ENCODE peak calls at places on chromosomes 13 and 19, in eight cellular contexts. O is OCI-LY7, F is tibial nerve, Q is A549, N is B cell, W is cardiac fibroblast, G is fibroblast of the aortic adventitia, Y is HFFc6. B is an unnamed sample.

GRCh38 chr19:50551713-50552187 is 16.5 kb downstream of the LRRC4B start:
- DNase-seq in G (no peak), N (no peak), Y (no peak), F (no peak), O (no peak), W (peak), Q (no peak), B (no peak)

GRCh38 chr13:95235199-95235726 is 66.0 kb downstream of the ABCC4 start:
- DNase-seq in O (no peak), Y (no peak), Q (no peak), N (no peak), G (no peak), W (peak), F (no peak), B (no peak)

GRCh38 chr19:42287017-42287825 is 14.7 kb upstream of the PRR19 start:
- DNase-seq in G (no peak), Y (no peak), F (no peak), Q (no peak), N (peak), O (no peak), W (no peak), B (no peak)

GRCh38 chr13:58619396-58620113 is 988.0 kb downstream of the PCDH17 start:
- DNase-seq in Q (no peak), F (no peak), W (no peak), N (no peak), G (no peak), Y (no peak), O (no peak), B (no peak)

GRCh38 chr19:43623889-43624670 is 4.7 kb upstream of the ZNF428 start:
- DNase-seq in W (no peak), N (no peak), O (no peak), Q (peak), F (no peak), Y (no peak), G (no peak), B (no peak)

GRCh38 chr13:36904219-36904618 is 15.8 kb downstream of the SMAD9 start:
- DNase-seq in O (no peak), F (no peak), W (no peak), G (no peak), N (no peak), Q (no peak), Y (no peak), B (no peak)

GRCh38 chr19:13983213-13983889 is 22.8 kb downstream of the RFX1 start:
- DNase-seq in G (no peak), F (no peak), Q (no peak), W (no peak), N (peak), O (peak), Y (no peak), B (no peak)

GRCh38 chr13:28684257-28684656 is 25.3 kb downstream of the POMP start:
- DNase-seq in G (no peak), Y (no peak), W (no peak), N (no peak), F (no peak), Q (no peak), O (no peak), B (no peak)

GRCh38 chr19:31518216-31518615 is 169.0 kb upstream of the TSHZ3 start:
- DNase-seq in W (no peak), G (no peak), O (no peak), Y (no peak), N (no peak), F (no peak), Q (no peak), B (no peak)

GRCh38 chr19:12770922-12771321 is 4.4 kb downstream of the HOOK2 start:
- DNase-seq in Q (no peak), G (no peak), F (no peak), Y (no peak), N (no peak), O (no peak), W (no peak), B (no peak)

GRCh38 chr19:51368366-51369282 is at the start of gene CLDND2:
- DNase-seq in F (no peak), W (no peak), N (peak), Q (no peak), G (no peak), O (peak), Y (no peak), B (no peak)

GRCh38 chr19:44303976-44304568 is 753 bp downstream of the ZNF235 start:
- DNase-seq in W (no peak), Q (peak), Y (peak), G (no peak), N (no peak), F (no peak), O (peak), B (peak)

GRCh38 chr13:33352520-33352919 is 67.0 kb upstream of the STARD13 start:
- DNase-seq in O (no peak), F (no peak), W (no peak), G (no peak), Y (no peak), N (no peak), Q (no peak), B (no peak)

GRCh38 chr13:101523154-101523669 is 70.7 kb downstream of the ITGBL1 start:
- DNase-seq in G (no peak), Q (no peak), Y (no peak), F (no peak), W (no peak), N (no peak), O (no peak), B (no peak)

GRCh38 chr13:46775385-46776065 is 21.4 kb downstream of the ESD start:
- DNase-seq in G (no peak), O (no peak), Y (no peak), N (no peak), W (no peak), Q (no peak), F (no peak), B (no peak)

GRCh38 chr19:31066385-31066784 is 282.9 kb downstream of the TSHZ3 start:
- DNase-seq in W (peak), G (no peak), Q (peak), O (no peak), Y (peak), F (peak), N (no peak), B (no peak)

GRCh38 chr13:38176664-38177063 is 173.0 kb upstream of the UFM1 start:
- DNase-seq in N (no peak), W (no peak), Y (no peak), F (no peak), Q (no peak), G (no peak), O (no peak), B (no peak)

GRCh38 chr19:11729586-11729985 is 9.2 kb downstream of the ZNF823 start:
- DNase-seq in W (no peak), O (no peak), Y (no peak), F (no peak), Q (no peak), N (no peak), G (no peak), B (no peak)

GRCh38 chr13:92483894-92484293 is 742.7 kb upstream of the GPC6 start:
- DNase-seq in N (no peak), O (no peak), Y (no peak), F (no peak), W (no peak), G (no peak), Q (no peak), B (no peak)

GRCh38 chr19:18065173-18065495 is 21.6 kb downstream of the IL12RB1 start:
- DNase-seq in F (no peak), O (no peak), W (no peak), Y (no peak), N (no peak), Q (no peak), G (no peak), B (no peak)

GRCh38 chr13:100542546-100543156 is 45.9 kb downstream of the GGACT start:
- DNase-seq in Q (peak), O (peak), N (peak), G (peak), F (no peak), Y (peak), W (peak), B (peak)

GRCh38 chr13:47723898-47724297 is 277.2 kb downstream of the SUCLA2 start:
- DNase-seq in Q (no peak), Y (no peak), G (no peak), N (no peak), O (no peak), W (no peak), F (no peak), B (no peak)

GRCh38 chr19:28046932-28047331 is 1166.0 kb downstream of the UQCRFS1 start:
- DNase-seq in G (no peak), O (no peak), N (no peak), W (no peak), Q (no peak), F (no peak), Y (no peak), B (no peak)

GRCh38 chr19:28239270-28239669 is 973.7 kb downstream of the UQCRFS1 start:
- DNase-seq in O (peak), G (peak), F (no peak), N (no peak), W (peak), Y (no peak), Q (no peak), B (no peak)

GRCh38 chr13:31433756-31434155 is 234.0 kb downstream of the B3GLCT start:
- DNase-seq in F (no peak), O (no peak), Y (no peak), G (peak), W (no peak), N (no peak), Q (no peak), B (no peak)

GRCh38 chr13:39481493-39481892 is 121.5 kb downstream of the LHFPL6 start:
- DNase-seq in Y (no peak), N (no peak), O (no peak), W (no peak), F (no peak), G (peak), Q (no peak), B (no peak)

GRCh38 chr13:95603887-95604533 is 40.5 kb downstream of the DZIP1 start:
- DNase-seq in G (peak), W (peak), Q (peak), O (no peak), F (no peak), Y (no peak), N (no peak), B (no peak)

GRCh38 chr13:111622051-111622531 is 301.6 kb downstream of the TEX29 start:
- DNase-seq in N (no peak), O (no peak), G (no peak), Q (no peak), W (no peak), F (no peak), Y (no peak), B (no peak)

GRCh38 chr19:15125232-15126067 is 18.2 kb downstream of the SYDE1 start:
- DNase-seq in W (peak), N (peak), O (peak), G (peak), F (peak), Y (peak), Q (peak), B (peak)

GRCh38 chr19:40233811-40234389 is 7.4 kb upstream of the CCNP start:
- DNase-seq in Y (no peak), W (no peak), G (no peak), O (no peak), N (no peak), Q (no peak), F (no peak), B (no peak)

GRCh38 chr19:40236026-40236355 is 9.5 kb upstream of the CCNP start:
- DNase-seq in F (no peak), O (no peak), W (no peak), Y (no peak), N (no peak), Q (no peak), G (no peak), B (no peak)

GRCh38 chr19:40234429-40235237 is 8.1 kb upstream of the CCNP start:
- DNase-seq in W (no peak), N (no peak), O (no peak), Q (no peak), G (no peak), F (no peak), Y (no peak), B (no peak)

GRCh38 chr19:40236366-40236765 is 9.9 kb upstream of the CCNP start:
- DNase-seq in W (no peak), G (no peak), O (no peak), Q (no peak), Y (no peak), F (no peak), N (no peak), B (no peak)

DNA sequence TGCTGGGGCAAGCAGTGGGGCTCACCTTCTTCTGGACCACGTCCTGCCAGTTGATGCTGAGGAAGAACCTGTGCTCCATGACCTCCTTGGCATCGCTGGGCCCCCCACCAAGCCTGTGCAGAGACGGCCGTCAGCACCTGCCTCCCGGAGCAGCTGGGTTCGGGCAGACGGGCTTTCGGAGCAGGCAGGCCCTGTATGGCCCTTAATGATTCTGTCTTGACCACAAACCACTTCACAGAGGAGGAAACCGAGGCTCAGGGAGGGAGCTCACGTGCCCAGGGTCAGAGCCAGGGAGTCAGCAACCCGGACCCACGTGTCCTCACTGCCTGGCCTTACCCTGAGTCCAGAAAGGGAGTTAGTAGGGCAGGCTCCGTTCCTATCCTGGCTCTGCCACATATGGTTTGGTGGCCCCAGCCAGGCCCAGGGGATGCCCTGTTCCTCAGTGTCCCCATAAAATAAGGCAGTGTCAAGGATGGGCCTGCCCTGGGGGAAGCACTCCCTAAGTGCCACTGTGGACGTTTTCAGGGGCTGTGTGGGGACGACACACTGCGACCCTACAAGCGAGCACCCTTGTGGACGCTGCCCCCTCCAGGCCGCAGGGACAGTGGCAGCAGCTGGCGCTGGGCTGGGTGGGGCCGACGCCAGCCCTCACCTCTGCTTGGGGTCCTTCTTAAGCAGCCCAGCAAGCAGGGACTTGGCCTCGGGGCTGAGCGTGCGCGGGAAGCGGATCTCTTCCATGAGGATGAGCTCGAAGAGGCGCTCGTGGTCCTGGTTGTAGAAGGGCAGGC is 8.9 kb upstream of the CCNP start:
- DNase-seq in Q (no peak), O (no peak), N (no peak), Y (no peak), W (no peak), G (no peak), F (no peak), B (no peak)
- TF ChIP-seq CTCF in Q (peak), O (peak), N (no peak), Y (peak), W (peak), G (no peak), F (no peak), B (no peak)

GRCh38 chr13:113995051-113995601 is 21.2 kb upstream of the C13orf46 start:
- DNase-seq in O (no peak), N (no peak), W (no peak), G (no peak), F (no peak), Y (no peak), Q (no peak), B (no peak)
- TF ChIP-seq CTCF in O (no peak), N (no peak), W (no peak), G (no peak), F (no peak), Y (no peak), Q (no peak), B (no peak)

DNA sequence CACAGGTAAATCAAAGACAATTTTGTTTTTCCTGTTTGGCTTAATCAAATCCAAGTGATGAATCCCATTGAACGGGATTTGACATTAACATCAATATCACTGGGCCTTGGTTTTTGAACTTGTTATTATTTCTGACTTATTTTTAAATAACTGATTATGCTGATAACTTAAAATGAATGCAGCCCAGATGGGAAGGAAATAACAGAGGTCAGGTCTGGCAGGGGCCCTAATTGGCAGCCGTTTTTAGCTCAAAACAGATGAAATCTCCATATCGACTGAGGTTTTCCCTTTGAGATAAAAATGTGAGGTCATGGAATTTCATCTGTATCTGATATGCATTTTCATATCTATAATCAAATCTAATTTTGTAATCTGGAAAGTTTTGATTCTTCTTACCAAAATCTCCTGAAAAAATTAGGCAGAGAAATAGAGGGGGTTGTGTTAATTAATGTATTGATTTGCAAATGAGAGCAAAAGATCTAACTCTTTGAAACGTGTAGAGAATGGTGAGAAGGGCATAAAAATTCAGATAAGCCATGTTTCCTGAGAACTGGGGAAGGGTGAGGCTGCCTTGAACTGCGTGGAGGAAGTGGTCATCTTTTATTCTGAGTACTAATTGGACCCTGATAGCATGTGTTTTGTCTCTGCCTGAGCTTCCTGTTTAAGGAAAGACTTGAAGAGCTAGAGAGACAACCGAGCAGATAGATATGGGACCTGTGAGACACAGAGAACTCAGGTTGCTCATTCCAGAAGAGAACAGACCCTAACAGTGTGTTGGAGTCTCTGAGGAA is 98.2 kb upstream of the C1QTNF9B start:
- DNase-seq in Q (no peak), O (no peak), F (no peak), W (no peak), N (no peak), G (no peak), Y (no peak), B (no peak)
- TF ChIP-seq CTCF in Q (no peak), O (no peak), F (no peak), W (no peak), N (no peak), G (no peak), Y (no peak), B (no peak)

DNA sequence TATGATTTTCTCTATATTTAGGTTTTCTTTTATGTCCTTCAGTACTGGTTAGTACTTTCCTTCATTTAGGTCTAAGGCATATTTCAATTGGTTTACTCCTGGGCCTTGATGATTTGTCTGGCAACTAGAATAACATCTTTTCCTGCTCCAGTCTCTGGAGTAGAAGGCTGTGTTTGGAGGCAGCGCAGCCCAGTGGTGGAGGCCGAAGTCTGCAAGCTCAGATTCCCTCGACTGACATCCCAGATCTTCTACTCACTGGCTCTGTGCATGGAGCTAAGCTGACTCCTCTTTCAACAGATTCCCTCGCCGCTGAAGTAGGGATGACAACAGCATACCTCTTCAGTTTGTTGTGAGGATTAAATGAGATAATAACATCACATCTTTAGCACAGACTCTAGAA is 141.0 kb downstream of the RAP2A start:
- DNase-seq in G (peak), W (peak), O (peak), F (no peak), Q (no peak), Y (peak), N (no peak), B (peak)
- TF ChIP-seq CTCF in G (peak), W (peak), O (peak), F (peak), Q (no peak), Y (peak), N (peak), B (peak)

GRCh38 chr19:38875656-38876345 is 2.3 kb downstream of the RINL start:
- DNase-seq in Q (no peak), N (no peak), O (no peak), F (no peak), G (no peak), Y (no peak), W (no peak), B (no peak)
- TF ChIP-seq CTCF in Q (no peak), N (no peak), O (no peak), F (no peak), G (no peak), Y (no peak), W (no peak), B (no peak)

GRCh38 chr19:54208784-54209057 is 8.1 kb downstream of the RPS9 start:
- DNase-seq in Y (no peak), F (no peak), Q (no peak), W (no peak), G (peak), O (no peak), N (no peak), B (no peak)
- TF ChIP-seq CTCF in Y (no peak), F (no peak), Q (no peak), W (no peak), G (no peak), O (no peak), N (no peak), B (no peak)

GRCh38 chr19:33024398-33024797 is 40.3 kb downstream of the RHPN2 start:
- DNase-seq in O (no peak), N (no peak), W (no peak), G (no peak), Q (no peak), F (no peak), Y (no peak), B (no peak)

GRCh38 chr19:33022472-33023116 is 42.1 kb downstream of the RHPN2 start:
- DNase-seq in Q (no peak), W (no peak), G (no peak), O (no peak), Y (no peak), F (no peak), N (no peak), B (no peak)
- TF ChIP-seq CTCF in Q (peak), W (no peak), G (no peak), O (peak), Y (peak), F (no peak), N (no peak), B (no peak)

DNA sequence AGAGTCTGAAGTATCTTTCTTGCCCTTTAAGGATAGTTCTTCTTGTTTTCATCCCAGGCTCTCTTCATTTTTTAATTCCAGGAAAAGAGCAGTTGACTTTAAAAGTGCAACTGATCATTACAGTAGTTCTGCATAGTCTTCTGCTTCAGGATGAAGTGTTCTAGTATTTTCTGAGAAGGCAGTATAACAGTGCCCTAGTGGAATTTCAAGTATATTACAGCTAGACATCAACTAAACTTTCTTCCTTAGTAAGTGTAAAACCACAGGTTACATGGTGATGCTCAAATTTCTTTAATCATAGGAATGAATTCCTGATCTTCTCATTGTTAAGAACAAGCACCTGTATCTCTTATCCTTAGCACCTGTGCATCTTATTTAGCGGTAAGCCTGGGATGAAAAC is 10.9 kb downstream of the NUFIP1 start:
- DNase-seq in Q (peak), G (no peak), W (no peak), Y (no peak), N (no peak), O (no peak), F (no peak), B (no peak)
- TF ChIP-seq CTCF in Q (no peak), G (no peak), W (peak), Y (peak), N (no peak), O (peak), F (no peak), B (no peak)

GRCh38 chr13:70729369-70729768 is 621.1 kb upstream of the KLHL1 start:
- DNase-seq in Q (no peak), N (no peak), W (no peak), O (no peak), F (no peak), G (no peak), Y (no peak), B (no peak)

DNA sequence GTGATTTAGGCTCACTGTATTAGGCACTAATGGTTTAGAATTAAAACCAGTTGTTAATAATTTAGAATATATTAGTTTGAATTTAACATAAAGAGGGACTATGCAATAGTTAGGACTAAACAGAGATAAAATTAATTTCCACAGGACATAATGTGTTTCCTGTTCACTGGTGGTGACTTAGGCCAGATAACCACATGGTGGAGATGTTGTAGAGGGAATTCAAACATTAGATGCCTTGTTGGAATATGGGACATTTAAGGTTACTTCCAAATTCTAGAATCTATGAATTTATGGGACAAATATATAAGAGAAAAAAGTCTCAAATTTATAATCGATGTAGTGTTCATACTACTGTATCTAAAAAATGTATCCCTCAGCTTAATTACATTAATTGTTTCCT is 615.5 kb upstream of the KLHL1 start:
- DNase-seq in F (no peak), W (no peak), G (no peak), N (no peak), O (no peak), Q (no peak), Y (no peak), B (no peak)
- TF ChIP-seq CTCF in F (no peak), W (no peak), G (no peak), N (no peak), O (no peak), Q (no peak), Y (no peak), B (no peak)

B was measured in GM20000.